ENCODE peak calls at places on chromosome 15, in five cellular contexts. H, C, R, K and L are unnamed samples.
A peak's percentile ranks its signal among the peaks of the same experiment; 100 is the strongest.

GRCh38 chr15:100210338-100210737 is 131.4 kb downstream of the ADAMTS17 start:
- DNase-seq in K (no peak), H (no peak), C (no peak), R (no peak), L (no peak)

GRCh38 chr15:67836477-67836876 is 3.4 kb downstream of the RNU6-1 start:
- DNase-seq in H (peak; percentile 10), R (peak; percentile 62), C (peak; percentile 61), K (no peak), L (peak; percentile 58)

GRCh38 chr15:52651868-52652267 is 27.3 kb downstream of the ATOSA start:
- DNase-seq in H (peak; percentile 71), R (no peak), C (peak; percentile 96), K (no peak), L (peak; percentile 99)

GRCh38 chr15:75720787-75721461 is 8.3 kb upstream of the CSPG4 start:
- DNase-seq in K (no peak), R (no peak), C (peak; percentile 14), H (peak; percentile 66), L (peak; percentile 15)

GRCh38 chr15:100484419-100484818 is 44.3 kb downstream of the CERS3 start:
- DNase-seq in K (no peak), H (no peak), R (no peak), C (no peak), L (no peak)

GRCh38 chr15:31373096-31373865 is 46.6 kb downstream of the KLF13 start:
- DNase-seq in R (no peak), H (no peak), K (no peak), C (no peak), L (no peak)

GRCh38 chr15:40506964-40507571 is 36.3 kb downstream of the CHST14 start:
- DNase-seq in H (peak; percentile 76), C (peak; percentile 70), K (peak; percentile 92), R (peak; percentile 85), L (peak; percentile 76)

GRCh38 chr15:88664151-88664778 is 25.4 kb downstream of the ISG20 start:
- DNase-seq in R (no peak), H (no peak), C (no peak), K (peak; percentile 75), L (peak; percentile 28)

GRCh38 chr15:91469627-91470567 is 369.8 kb downstream of the SV2B start:
- DNase-seq in K (no peak), R (no peak), C (no peak), H (no peak), L (no peak)

GRCh38 chr15:74213858-74214284 is 11.3 kb upstream of the STRA6 start:
- DNase-seq in R (no peak), K (no peak), C (no peak), H (no peak), L (no peak)

GRCh38 chr15:87419341-87419740 is 837.2 kb downstream of the NTRK3 start:
- DNase-seq in H (no peak), R (no peak), K (no peak), C (no peak), L (no peak)

GRCh38 chr15:90934256-90934948 is 683 bp upstream of the UNC45A start:
- DNase-seq in H (peak; percentile 86), R (peak; percentile 92), C (peak; percentile 83), K (no peak), L (peak; percentile 89)

GRCh38 chr15:93349146-93349545 is 260.1 kb upstream of the RGMA start:
- DNase-seq in K (no peak), H (no peak), R (no peak), C (no peak), L (no peak)

GRCh38 chr15:56519000-56519399 is 54.1 kb upstream of the MNS1 start:
- DNase-seq in H (no peak), C (no peak), R (no peak), K (no peak), L (no peak)